ENCODE peak calls at places on chromosomes 13 and 19, in ten cellular contexts. L is uterus, C is tibial nerve, F is suprapubic skin, V is IMR-90, P is vagina, N is K562, H is transverse colon, S is ovary, M is stomach. W is an unnamed sample.

GRCh38 chr13:44140146-44140545 is 233.5 kb upstream of the SERP2 start:
- DNase-seq in L (no peak), C (no peak), F (no peak), V (no peak), P (no peak), N (no peak), H (peak), S (no peak), M (peak), W (no peak)

GRCh38 chr19:3025516-3025890 is 3.6 kb downstream of the TLE2 start:
- DNase-seq in L (no peak), C (no peak), F (no peak), V (no peak), P (no peak), N (no peak), H (peak), S (no peak), M (no peak), W (no peak)

GRCh38 chr13:87999141-87999765 is 328.1 kb downstream of the SLITRK5 start:
- DNase-seq in L (no peak), C (no peak), F (no peak), V (peak), P (no peak), N (no peak), H (no peak), S (no peak), M (no peak), W (no peak)

GRCh38 chr19:15636026-15636425 is 4.7 kb upstream of the CYP4F3 start:
- DNase-seq in L (no peak), C (no peak), F (no peak), V (no peak), P (no peak), N (no peak), H (no peak), S (no peak), M (no peak), W (no peak)

GRCh38 chr19:11504502-11505031 is 1.1 kb downstream of the ZNF653 start:
- DNase-seq in L (no peak), C (no peak), F (no peak), V (no peak), P (no peak), N (no peak), H (no peak), S (no peak), M (no peak), W (no peak)

GRCh38 chr19:34676697-34677385 is at the start of gene SCGB2B2:
- DNase-seq in L (no peak), C (peak), F (no peak), V (no peak), P (no peak), N (no peak), H (no peak), S (no peak), M (no peak), W (no peak)

GRCh38 chr13:75685239-75685697 is 49.1 kb downstream of the LMO7 start:
- DNase-seq in L (no peak), C (no peak), F (no peak), V (peak), P (no peak), N (no peak), H (no peak), S (no peak), M (no peak), W (no peak)

GRCh38 chr13:51266642-51267041 is 44.4 kb downstream of the FAM124A start:
- DNase-seq in L (no peak), C (no peak), F (no peak), V (no peak), P (no peak), N (no peak), H (no peak), S (no peak), M (no peak), W (no peak)

GRCh38 chr13:96822900-96823299 is 171.4 kb downstream of the OXGR1 start:
- DNase-seq in L (no peak), C (no peak), F (no peak), V (no peak), P (no peak), N (peak), H (peak), S (no peak), M (peak), W (no peak)

GRCh38 chr13:25807562-25807961 is 244.3 kb downstream of the SHISA2 start:
- DNase-seq in L (no peak), C (no peak), F (no peak), V (no peak), P (no peak), N (no peak), H (no peak), S (no peak), M (no peak), W (no peak)

GRCh38 chr13:25802579-25802978 is 249.2 kb downstream of the SHISA2 start:
- DNase-seq in L (no peak), C (no peak), F (no peak), V (no peak), P (no peak), N (no peak), H (no peak), S (no peak), M (no peak), W (no peak)

GRCh38 chr13:25803626-25804025 is 248.2 kb downstream of the SHISA2 start:
- DNase-seq in L (no peak), C (no peak), F (no peak), V (no peak), P (no peak), N (no peak), H (no peak), S (no peak), M (no peak), W (no peak)

GRCh38 chr13:25811506-25811905 is 240.3 kb downstream of the SHISA2 start:
- DNase-seq in L (no peak), C (no peak), F (no peak), V (no peak), P (no peak), N (no peak), H (no peak), S (no peak), M (no peak), W (no peak)

GRCh38 chr13:25806304-25806974 is 245.4 kb downstream of the SHISA2 start:
- DNase-seq in L (no peak), C (no peak), F (no peak), V (no peak), P (no peak), N (no peak), H (no peak), S (no peak), M (no peak), W (no peak)
- TF ChIP-seq POLR2A in L (no peak), C (no peak), F (no peak), V (no peak), P (no peak), N (no peak), H (no peak), S (no peak), M (no peak), W (no peak)

DNA sequence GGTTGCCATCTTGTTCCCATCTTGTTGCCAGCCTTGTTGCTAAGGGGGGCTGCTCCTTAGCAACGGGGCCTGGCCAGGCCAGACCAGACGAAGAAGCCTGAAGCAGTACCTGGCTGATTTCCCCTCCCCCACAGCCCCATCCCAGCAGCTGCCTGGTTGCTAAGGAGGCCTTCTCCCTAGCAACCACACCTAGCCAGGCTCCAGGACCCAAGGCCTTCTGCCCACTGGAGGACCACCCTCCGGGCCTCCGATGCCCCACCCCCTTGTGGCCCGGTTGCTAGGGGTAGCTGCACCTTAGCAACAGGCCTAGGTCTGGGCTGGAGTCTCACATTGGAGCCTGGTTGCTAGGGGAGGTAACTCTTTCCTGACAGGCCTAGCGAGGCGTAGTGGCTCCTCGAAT is 3.9 kb downstream of the PRRG2 start:
- DNase-seq in L (no peak), C (no peak), F (no peak), V (no peak), P (no peak), N (peak), H (no peak), S (no peak), M (no peak), W (no peak)
- H3K27ac ChIP-seq in L (no peak), C (no peak), F (no peak), V (no peak), P (no peak), N (no peak), H (no peak), S (no peak), M (no peak), W (no peak)

GRCh38 chr13:81326913-81327312 is 986.0 kb upstream of the SPRY2 start:
- DNase-seq in L (no peak), C (no peak), F (no peak), V (no peak), P (no peak), N (no peak), H (no peak), S (no peak), M (no peak), W (no peak)
- TF ChIP-seq POLR2A in L (no peak), C (no peak), F (no peak), V (no peak), P (no peak), N (no peak), H (no peak), S (no peak), M (no peak), W (no peak)

GRCh38 chr13:42048323-42048624 is 174 bp upstream of the DGKH start:
- DNase-seq in L (no peak), C (no peak), F (no peak), V (no peak), P (no peak), N (peak), H (no peak), S (peak), M (no peak), W (no peak)
- H3K27ac ChIP-seq in L (peak), C (peak), F (peak), V (peak), P (peak), N (peak), H (peak), S (peak), M (peak), W (peak)

GRCh38 chr13:48411281-48412099 is 1.4 kb downstream of the LPAR6 start:
- DNase-seq in L (no peak), C (no peak), F (no peak), V (peak), P (no peak), N (no peak), H (no peak), S (no peak), M (no peak), W (no peak)

GRCh38 chr13:48412100-48412556 is 785 bp downstream of the LPAR6 start:
- DNase-seq in L (no peak), C (no peak), F (no peak), V (peak), P (no peak), N (no peak), H (no peak), S (no peak), M (no peak), W (no peak)

GRCh38 chr13:48415516-48415915 is 2.6 kb upstream of the LPAR6 start:
- DNase-seq in L (no peak), C (no peak), F (no peak), V (no peak), P (no peak), N (no peak), H (no peak), S (no peak), M (no peak), W (no peak)

GRCh38 chr13:48414501-48414900 is 1.6 kb upstream of the LPAR6 start:
- DNase-seq in L (no peak), C (no peak), F (no peak), V (no peak), P (no peak), N (no peak), H (no peak), S (no peak), M (no peak), W (no peak)

DNA sequence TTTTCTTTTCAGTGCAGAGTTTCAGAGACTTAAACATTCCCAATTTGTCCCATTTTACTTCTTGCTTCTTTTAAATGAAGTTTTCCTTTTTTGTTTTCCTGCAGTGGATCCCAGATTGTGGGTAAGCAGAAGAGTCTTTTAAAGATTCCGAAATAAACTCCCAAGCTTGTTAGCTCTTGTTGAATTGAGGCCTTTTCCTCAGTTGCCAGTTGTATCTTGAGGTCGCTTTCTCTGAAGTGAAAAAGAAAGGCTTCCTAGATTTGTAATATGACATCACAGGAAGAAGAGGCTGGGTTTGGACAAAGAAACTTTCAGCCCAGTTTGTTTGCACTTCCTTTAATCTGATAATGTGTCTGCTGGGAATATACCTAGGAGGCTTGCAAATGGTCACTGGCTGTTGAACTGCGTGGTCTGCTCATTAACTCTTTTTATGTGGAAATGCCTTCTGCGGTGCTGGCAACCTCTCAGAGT is at the start of gene LPAR6:
- DNase-seq in L (peak), C (no peak), F (no peak), V (peak), P (no peak), N (no peak), H (no peak), S (no peak), M (no peak), W (no peak)
- TF ChIP-seq POLR2A in L (peak), C (peak), F (peak), V (no peak), P (peak), N (no peak), H (peak), S (peak), M (no peak), W (peak)

GRCh38 chr19:39365531-39365930 is 23.3 kb downstream of the SAMD4B start:
- DNase-seq in L (no peak), C (no peak), F (no peak), V (no peak), P (no peak), N (no peak), H (no peak), S (no peak), M (no peak), W (no peak)

GRCh38 chr19:39360599-39360998 is 18.4 kb downstream of the SAMD4B start:
- DNase-seq in L (no peak), C (no peak), F (no peak), V (no peak), P (no peak), N (no peak), H (no peak), S (no peak), M (no peak), W (no peak)

GRCh38 chr19:39359026-39359425 is 16.8 kb downstream of the SAMD4B start:
- DNase-seq in L (no peak), C (no peak), F (no peak), V (no peak), P (no peak), N (no peak), H (no peak), S (no peak), M (no peak), W (no peak)

GRCh38 chr19:39362682-39363657 is 20.7 kb downstream of the SAMD4B start:
- DNase-seq in L (no peak), C (no peak), F (no peak), V (peak), P (no peak), N (no peak), H (no peak), S (peak), M (no peak), W (no peak)

DNA sequence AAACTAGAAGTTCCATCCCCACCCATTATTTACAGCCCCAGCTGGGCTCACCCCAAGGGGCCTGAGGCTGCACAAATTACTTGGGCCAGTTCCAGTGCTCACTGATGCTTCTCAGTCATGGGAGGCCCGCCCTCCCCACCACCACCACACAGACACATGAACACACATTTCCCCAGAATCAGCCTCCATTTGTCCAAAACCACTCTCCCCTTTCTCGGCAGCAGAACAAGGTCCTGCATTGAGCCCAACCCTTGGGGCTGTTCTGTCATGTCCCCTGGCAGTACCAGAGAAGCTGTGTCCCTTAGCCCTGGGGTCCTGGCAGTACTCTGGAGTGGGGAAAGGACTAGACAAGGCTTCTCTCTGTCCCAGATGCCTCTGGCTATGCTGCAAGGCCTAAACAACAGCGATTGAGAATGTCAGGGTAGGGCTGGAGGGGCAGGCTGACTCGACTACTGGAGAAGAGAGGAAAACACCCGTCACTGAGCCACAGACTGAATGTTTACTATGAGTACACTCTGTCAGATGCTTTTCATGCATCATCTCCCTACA is 21.8 kb downstream of the SAMD4B start:
- DNase-seq in L (no peak), C (peak), F (no peak), V (peak), P (no peak), N (no peak), H (no peak), S (no peak), M (no peak), W (no peak)
- H3K27ac ChIP-seq in L (peak), C (peak), F (peak), V (peak), P (peak), N (no peak), H (peak), S (no peak), M (no peak), W (peak)

GRCh38 chr19:48635263-48635965 is 1.8 kb downstream of the DBP start:
- DNase-seq in L (peak), C (peak), F (peak), V (no peak), P (peak), N (peak), H (peak), S (peak), M (peak), W (no peak)
- TF ChIP-seq POLR2A in L (peak), C (no peak), F (no peak), V (no peak), P (peak), N (no peak), H (no peak), S (peak), M (no peak), W (no peak)

DNA sequence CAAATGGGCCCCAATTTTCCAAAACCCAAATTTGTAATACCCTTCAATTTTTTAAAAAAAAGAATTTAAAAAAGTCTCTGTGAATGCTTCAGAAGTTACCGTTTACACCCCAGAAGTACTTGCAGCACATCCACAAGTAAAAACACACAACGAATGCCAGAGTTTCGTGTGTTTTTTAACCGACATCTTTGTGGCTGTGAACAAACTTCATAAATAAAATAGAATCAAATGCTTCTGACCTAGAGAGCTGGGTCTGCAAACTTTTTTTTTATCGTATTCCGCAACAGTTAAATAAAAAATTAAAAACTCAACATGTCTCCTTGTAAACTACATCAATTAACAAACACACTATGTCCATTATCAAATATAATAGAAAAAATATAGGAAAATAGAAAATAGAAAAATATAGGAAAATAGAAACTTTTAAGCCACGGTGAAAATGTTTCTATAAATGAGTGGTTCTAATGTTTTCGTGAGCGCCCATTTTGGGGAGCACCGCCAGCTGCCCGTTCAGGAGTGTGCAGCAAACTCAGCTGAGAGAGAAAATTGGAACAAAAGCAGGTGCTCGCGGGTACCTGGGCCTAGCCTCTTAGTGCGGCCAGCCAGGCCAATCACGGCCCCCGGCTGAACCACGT is 384 bp upstream of the PDX1 start:
- DNase-seq in L (no peak), C (no peak), F (no peak), V (no peak), P (no peak), N (peak), H (no peak), S (no peak), M (no peak), W (no peak)
- H3K27ac ChIP-seq in L (no peak), C (no peak), F (no peak), V (no peak), P (no peak), N (no peak), H (no peak), S (no peak), M (no peak), W (no peak)

GRCh38 chr19:18271433-18271841 is 2.8 kb downstream of the IQCN start:
- DNase-seq in L (peak), C (no peak), F (no peak), V (no peak), P (no peak), N (no peak), H (no peak), S (peak), M (no peak), W (no peak)

GRCh38 chr19:18274776-18275356 is 614 bp upstream of the IQCN start:
- DNase-seq in L (peak), C (peak), F (peak), V (peak), P (no peak), N (peak), H (peak), S (peak), M (peak), W (peak)

GRCh38 chr19:18273566-18274302 is 518 bp downstream of the IQCN start:
- DNase-seq in L (no peak), C (no peak), F (no peak), V (no peak), P (no peak), N (no peak), H (no peak), S (peak), M (no peak), W (no peak)

GRCh38 chr19:18270304-18270703 is 3.9 kb downstream of the IQCN start:
- DNase-seq in L (no peak), C (no peak), F (no peak), V (no peak), P (no peak), N (no peak), H (no peak), S (peak), M (no peak), W (no peak)

DNA sequence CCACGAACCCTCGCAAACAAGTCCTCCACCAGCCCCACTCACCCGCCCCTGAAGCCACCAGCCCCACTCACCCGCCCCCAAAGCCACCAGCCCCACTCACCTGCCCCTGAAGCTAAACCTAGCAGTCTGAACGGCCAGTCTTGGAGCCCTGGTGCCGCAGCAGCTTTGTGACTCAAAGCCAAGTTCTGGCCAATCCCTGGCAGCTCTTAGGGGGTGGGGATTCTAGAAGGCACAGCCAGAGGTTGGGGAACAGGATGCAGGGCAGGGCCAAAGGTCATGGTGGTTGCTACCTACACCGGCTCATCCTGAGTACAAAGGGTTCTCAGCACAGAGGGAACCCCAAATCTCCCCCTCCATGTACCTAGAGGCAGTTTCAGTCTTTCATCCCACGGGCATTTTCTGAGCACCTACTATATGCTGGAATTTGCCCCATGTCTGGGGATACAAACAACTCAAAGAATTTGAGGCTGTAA is at the start of gene IQCN:
- DNase-seq in L (peak), C (no peak), F (peak), V (no peak), P (no peak), N (no peak), H (peak), S (peak), M (peak), W (no peak)
- TF ChIP-seq POLR2A in L (no peak), C (no peak), F (no peak), V (peak), P (no peak), N (no peak), H (no peak), S (no peak), M (no peak), W (no peak)